ENCODE peak calls at places on chromosomes 3 and 15, in seven cellular contexts. One of them, this sample, is unnamed.

GRCh38 chr15:60655252-60655651 is 176.3 kb upstream of the ICE2 start:
- DNase-seq in NCI-H510A treated with DMSO at 0.1 percent for 48 hours: no peak
- DNase-seq in activated B cell treated with CpG ODN at 0.5 μM for 24 hours: no peak
- DNase-seq in GM04503: no peak
- DNase-seq in left lobe of liver: no peak
- DNase-seq in CD8-positive, alpha-beta memory T cell: no peak
- DNase-seq in NCI-H1694 treated with DMSO at 0.1 percent for 48 hours: no peak
- DNase-seq in this sample: no peak

GRCh38 chr3:48194446-48195071 is 6.3 kb upstream of the CDC25A start:
- DNase-seq in NCI-H510A treated with DMSO at 0.1 percent for 48 hours: peak
- DNase-seq in activated B cell treated with CpG ODN at 0.5 μM for 24 hours: no peak
- DNase-seq in left lobe of liver: peak
- DNase-seq in CD8-positive, alpha-beta memory T cell: no peak
- DNase-seq in NCI-H1694 treated with DMSO at 0.1 percent for 48 hours: peak
- DNase-seq in GM04503: no peak
- DNase-seq in this sample: no peak

GRCh38 chr15:48946088-48946839 is 17.5 kb downstream of the SHC4 start:
- DNase-seq in NCI-H1694 treated with DMSO at 0.1 percent for 48 hours: no peak
- DNase-seq in left lobe of liver: no peak
- DNase-seq in GM04503: no peak
- DNase-seq in activated B cell treated with CpG ODN at 0.5 μM for 24 hours: no peak
- DNase-seq in NCI-H510A treated with DMSO at 0.1 percent for 48 hours: no peak
- DNase-seq in CD8-positive, alpha-beta memory T cell: no peak
- DNase-seq in this sample: no peak

GRCh38 chr3:71673486-71673885 is 51.7 kb downstream of the EIF4E3 start:
- DNase-seq in activated B cell treated with CpG ODN at 0.5 μM for 24 hours: no peak
- DNase-seq in GM04503: no peak
- DNase-seq in NCI-H510A treated with DMSO at 0.1 percent for 48 hours: no peak
- DNase-seq in NCI-H1694 treated with DMSO at 0.1 percent for 48 hours: no peak
- DNase-seq in CD8-positive, alpha-beta memory T cell: no peak
- DNase-seq in left lobe of liver: no peak
- DNase-seq in this sample: no peak

GRCh38 chr3:11632966-11633365 is 10.7 kb downstream of the VGLL4 start:
- DNase-seq in activated B cell treated with CpG ODN at 0.5 μM for 24 hours: no peak
- DNase-seq in NCI-H1694 treated with DMSO at 0.1 percent for 48 hours: no peak
- DNase-seq in NCI-H510A treated with DMSO at 0.1 percent for 48 hours: no peak
- DNase-seq in left lobe of liver: no peak
- DNase-seq in GM04503: no peak
- DNase-seq in CD8-positive, alpha-beta memory T cell: no peak
- DNase-seq in this sample: no peak

GRCh38 chr15:78685157-78685830 is 44.3 kb upstream of the CHRNB4 start:
- DNase-seq in NCI-H1694 treated with DMSO at 0.1 percent for 48 hours: peak
- DNase-seq in GM04503: no peak
- DNase-seq in activated B cell treated with CpG ODN at 0.5 μM for 24 hours: no peak
- DNase-seq in left lobe of liver: peak
- DNase-seq in NCI-H510A treated with DMSO at 0.1 percent for 48 hours: no peak
- DNase-seq in CD8-positive, alpha-beta memory T cell: no peak
- DNase-seq in this sample: no peak

GRCh38 chr15:40438712-40439111 is 2.0 kb upstream of the BAHD1 start:
- DNase-seq in NCI-H1694 treated with DMSO at 0.1 percent for 48 hours: no peak
- DNase-seq in CD8-positive, alpha-beta memory T cell: no peak
- DNase-seq in left lobe of liver: no peak
- DNase-seq in NCI-H510A treated with DMSO at 0.1 percent for 48 hours: no peak
- DNase-seq in activated B cell treated with CpG ODN at 0.5 μM for 24 hours: no peak
- DNase-seq in GM04503: no peak
- DNase-seq in this sample: no peak

GRCh38 chr15:101183226-101183925 is 68.5 kb downstream of the CHSY1 start:
- DNase-seq in NCI-H1694 treated with DMSO at 0.1 percent for 48 hours: no peak
- DNase-seq in left lobe of liver: no peak
- DNase-seq in CD8-positive, alpha-beta memory T cell: no peak
- DNase-seq in activated B cell treated with CpG ODN at 0.5 μM for 24 hours: no peak
- DNase-seq in NCI-H510A treated with DMSO at 0.1 percent for 48 hours: no peak
- DNase-seq in GM04503: no peak
- DNase-seq in this sample: no peak

GRCh38 chr3:115503386-115503785 is 119.9 kb upstream of the GAP43 start:
- DNase-seq in CD8-positive, alpha-beta memory T cell: no peak
- DNase-seq in NCI-H510A treated with DMSO at 0.1 percent for 48 hours: no peak
- DNase-seq in left lobe of liver: no peak
- DNase-seq in NCI-H1694 treated with DMSO at 0.1 percent for 48 hours: no peak
- DNase-seq in GM04503: no peak
- DNase-seq in activated B cell treated with CpG ODN at 0.5 μM for 24 hours: no peak
- DNase-seq in this sample: no peak

GRCh38 chr3:6189384-6189783 is 671.5 kb upstream of the GRM7 start:
- DNase-seq in left lobe of liver: no peak
- DNase-seq in CD8-positive, alpha-beta memory T cell: no peak
- DNase-seq in NCI-H1694 treated with DMSO at 0.1 percent for 48 hours: no peak
- DNase-seq in activated B cell treated with CpG ODN at 0.5 μM for 24 hours: no peak
- DNase-seq in NCI-H510A treated with DMSO at 0.1 percent for 48 hours: no peak
- DNase-seq in GM04503: no peak
- DNase-seq in this sample: no peak

GRCh38 chr15:24971772-24972171 is 17.0 kb downstream of the SNRPN start:
- DNase-seq in NCI-H510A treated with DMSO at 0.1 percent for 48 hours: no peak
- DNase-seq in activated B cell treated with CpG ODN at 0.5 μM for 24 hours: no peak
- DNase-seq in NCI-H1694 treated with DMSO at 0.1 percent for 48 hours: no peak
- DNase-seq in GM04503: no peak
- DNase-seq in CD8-positive, alpha-beta memory T cell: no peak
- DNase-seq in left lobe of liver: no peak
- DNase-seq in this sample: no peak

GRCh38 chr15:73601449-73602425 is 31.5 kb downstream of the NPTN start:
- DNase-seq in left lobe of liver: no peak
- DNase-seq in GM04503: no peak
- DNase-seq in CD8-positive, alpha-beta memory T cell: no peak
- DNase-seq in NCI-H1694 treated with DMSO at 0.1 percent for 48 hours: peak
- DNase-seq in NCI-H510A treated with DMSO at 0.1 percent for 48 hours: peak
- DNase-seq in activated B cell treated with CpG ODN at 0.5 μM for 24 hours: no peak
- DNase-seq in this sample: no peak

GRCh38 chr3:17798000-17798399 is 55.6 kb upstream of the TBC1D5 start:
- DNase-seq in activated B cell treated with CpG ODN at 0.5 μM for 24 hours: no peak
- DNase-seq in left lobe of liver: no peak
- DNase-seq in GM04503: no peak
- DNase-seq in NCI-H510A treated with DMSO at 0.1 percent for 48 hours: no peak
- DNase-seq in CD8-positive, alpha-beta memory T cell: no peak
- DNase-seq in NCI-H1694 treated with DMSO at 0.1 percent for 48 hours: no peak
- DNase-seq in this sample: no peak

GRCh38 chr3:112302061-112302830 is 8.2 kb upstream of the SLC9C1 start:
- DNase-seq in NCI-H1694 treated with DMSO at 0.1 percent for 48 hours: no peak
- DNase-seq in activated B cell treated with CpG ODN at 0.5 μM for 24 hours: no peak
- DNase-seq in left lobe of liver: no peak
- DNase-seq in CD8-positive, alpha-beta memory T cell: no peak
- DNase-seq in NCI-H510A treated with DMSO at 0.1 percent for 48 hours: no peak
- DNase-seq in GM04503: no peak
- DNase-seq in this sample: no peak

GRCh38 chr15:22979069-22979698 is 984 bp downstream of the CYFIP1 start:
- DNase-seq in activated B cell treated with CpG ODN at 0.5 μM for 24 hours: peak
- DNase-seq in NCI-H1694 treated with DMSO at 0.1 percent for 48 hours: no peak
- DNase-seq in NCI-H510A treated with DMSO at 0.1 percent for 48 hours: peak
- DNase-seq in GM04503: no peak
- DNase-seq in left lobe of liver: peak
- DNase-seq in CD8-positive, alpha-beta memory T cell: no peak
- DNase-seq in this sample: peak

GRCh38 chr3:18635215-18635614 is 210.1 kb upstream of the SATB1 start:
- DNase-seq in CD8-positive, alpha-beta memory T cell: no peak
- DNase-seq in left lobe of liver: no peak
- DNase-seq in NCI-H1694 treated with DMSO at 0.1 percent for 48 hours: no peak
- DNase-seq in activated B cell treated with CpG ODN at 0.5 μM for 24 hours: no peak
- DNase-seq in NCI-H510A treated with DMSO at 0.1 percent for 48 hours: no peak
- DNase-seq in GM04503: no peak
- DNase-seq in this sample: no peak

GRCh38 chr3:168807426-168807825 is 711.7 kb upstream of the GOLIM4 start:
- DNase-seq in activated B cell treated with CpG ODN at 0.5 μM for 24 hours: no peak
- DNase-seq in GM04503: no peak
- DNase-seq in left lobe of liver: no peak
- DNase-seq in NCI-H510A treated with DMSO at 0.1 percent for 48 hours: no peak
- DNase-seq in CD8-positive, alpha-beta memory T cell: no peak
- DNase-seq in NCI-H1694 treated with DMSO at 0.1 percent for 48 hours: no peak
- DNase-seq in this sample: no peak

GRCh38 chr3:142279965-142280590 is 54.7 kb upstream of the GK5 start:
- DNase-seq in activated B cell treated with CpG ODN at 0.5 μM for 24 hours: no peak
- DNase-seq in left lobe of liver: peak
- DNase-seq in NCI-H510A treated with DMSO at 0.1 percent for 48 hours: peak
- DNase-seq in GM04503: peak
- DNase-seq in CD8-positive, alpha-beta memory T cell: peak
- DNase-seq in NCI-H1694 treated with DMSO at 0.1 percent for 48 hours: peak
- DNase-seq in this sample: no peak

GRCh38 chr15:70794596-70795310 is 31.4 kb upstream of the UACA start:
- DNase-seq in NCI-H1694 treated with DMSO at 0.1 percent for 48 hours: no peak
- DNase-seq in activated B cell treated with CpG ODN at 0.5 μM for 24 hours: no peak
- DNase-seq in NCI-H510A treated with DMSO at 0.1 percent for 48 hours: no peak
- DNase-seq in left lobe of liver: no peak
- DNase-seq in CD8-positive, alpha-beta memory T cell: no peak
- DNase-seq in GM04503: no peak
- DNase-seq in this sample: no peak

GRCh38 chr3:170690133-170690981 is 104.5 kb upstream of the SLC7A14 start:
- DNase-seq in left lobe of liver: peak
- DNase-seq in activated B cell treated with CpG ODN at 0.5 μM for 24 hours: peak
- DNase-seq in GM04503: no peak
- DNase-seq in CD8-positive, alpha-beta memory T cell: peak
- DNase-seq in NCI-H510A treated with DMSO at 0.1 percent for 48 hours: peak
- DNase-seq in NCI-H1694 treated with DMSO at 0.1 percent for 48 hours: peak
- DNase-seq in this sample: peak

GRCh38 chr3:24375947-24376384 is 118.7 kb downstream of the THRB start:
- DNase-seq in NCI-H510A treated with DMSO at 0.1 percent for 48 hours: no peak
- DNase-seq in NCI-H1694 treated with DMSO at 0.1 percent for 48 hours: no peak
- DNase-seq in GM04503: no peak
- DNase-seq in CD8-positive, alpha-beta memory T cell: no peak
- DNase-seq in activated B cell treated with CpG ODN at 0.5 μM for 24 hours: no peak
- DNase-seq in left lobe of liver: peak
- DNase-seq in this sample: no peak

GRCh38 chr3:46669191-46669999 is 24.1 kb downstream of the ALS2CL start:
- DNase-seq in NCI-H1694 treated with DMSO at 0.1 percent for 48 hours: no peak
- DNase-seq in left lobe of liver: peak
- DNase-seq in NCI-H510A treated with DMSO at 0.1 percent for 48 hours: no peak
- DNase-seq in GM04503: no peak
- DNase-seq in CD8-positive, alpha-beta memory T cell: no peak
- DNase-seq in activated B cell treated with CpG ODN at 0.5 μM for 24 hours: peak
- DNase-seq in this sample: peak

GRCh38 chr3:12506201-12506600 is 21.9 kb downstream of the TSEN2 start:
- DNase-seq in NCI-H1694 treated with DMSO at 0.1 percent for 48 hours: no peak
- DNase-seq in GM04503: no peak
- DNase-seq in NCI-H510A treated with DMSO at 0.1 percent for 48 hours: no peak
- DNase-seq in activated B cell treated with CpG ODN at 0.5 μM for 24 hours: no peak
- DNase-seq in CD8-positive, alpha-beta memory T cell: no peak
- DNase-seq in left lobe of liver: no peak
- DNase-seq in this sample: no peak

GRCh38 chr3:190326930-190327329 is 4.7 kb upstream of the CLDN1 start:
- DNase-seq in left lobe of liver: no peak
- DNase-seq in activated B cell treated with CpG ODN at 0.5 μM for 24 hours: no peak
- DNase-seq in NCI-H1694 treated with DMSO at 0.1 percent for 48 hours: no peak
- DNase-seq in NCI-H510A treated with DMSO at 0.1 percent for 48 hours: no peak
- DNase-seq in CD8-positive, alpha-beta memory T cell: no peak
- DNase-seq in GM04503: peak
- DNase-seq in this sample: no peak

GRCh38 chr15:74275957-74276356 is 39.8 kb downstream of the CCDC33 start:
- DNase-seq in NCI-H510A treated with DMSO at 0.1 percent for 48 hours: no peak
- DNase-seq in activated B cell treated with CpG ODN at 0.5 μM for 24 hours: no peak
- DNase-seq in GM04503: no peak
- DNase-seq in CD8-positive, alpha-beta memory T cell: no peak
- DNase-seq in left lobe of liver: no peak
- DNase-seq in NCI-H1694 treated with DMSO at 0.1 percent for 48 hours: peak
- DNase-seq in this sample: no peak

GRCh38 chr3:182212479-182213076 is 500.9 kb downstream of the SOX2 start:
- DNase-seq in GM04503: no peak
- DNase-seq in left lobe of liver: no peak
- DNase-seq in NCI-H1694 treated with DMSO at 0.1 percent for 48 hours: peak
- DNase-seq in NCI-H510A treated with DMSO at 0.1 percent for 48 hours: peak
- DNase-seq in activated B cell treated with CpG ODN at 0.5 μM for 24 hours: no peak
- DNase-seq in CD8-positive, alpha-beta memory T cell: no peak
- DNase-seq in this sample: no peak

GRCh38 chr15:57457726-57458125 is 81.4 kb downstream of the CGNL1 start:
- DNase-seq in CD8-positive, alpha-beta memory T cell: no peak
- DNase-seq in NCI-H510A treated with DMSO at 0.1 percent for 48 hours: no peak
- DNase-seq in left lobe of liver: no peak
- DNase-seq in GM04503: no peak
- DNase-seq in NCI-H1694 treated with DMSO at 0.1 percent for 48 hours: no peak
- DNase-seq in activated B cell treated with CpG ODN at 0.5 μM for 24 hours: no peak
- DNase-seq in this sample: no peak

This sample was measured in aorta.